ENCODE peak calls at places on chromosomes 13 and 19, in ten cellular contexts. One of them, this sample, is unnamed.

GRCh38 chr13:51015973-51016372 is 95.1 kb downstream of the C13orf42 start:
- DNase-seq in lower lobe of right lung: no peak
- DNase-seq in GM23338: no peak
- DNase-seq in EL: no peak
- DNase-seq in NCI-H2171: no peak
- DNase-seq in A549: no peak
- DNase-seq in T-helper 9 cell: no peak
- DNase-seq in neural crest cell: no peak
- DNase-seq in stimulated activated CD8-positive, alpha-beta memory T cell treated with anti-CD3 and anti-CD28 coated beads, Interleukin-15, amount 100 ng/mL, for 24 hours: no peak
- DNase-seq in EH: no peak
- DNase-seq in this sample: no peak

GRCh38 chr13:81393686-81394085 is 1052.8 kb upstream of the SPRY2 start:
- DNase-seq in NCI-H2171: no peak
- DNase-seq in lower lobe of right lung: no peak
- DNase-seq in EH: no peak
- DNase-seq in stimulated activated CD8-positive, alpha-beta memory T cell treated with anti-CD3 and anti-CD28 coated beads, Interleukin-15, amount 100 ng/mL, for 24 hours: no peak
- DNase-seq in T-helper 9 cell: no peak
- DNase-seq in A549: no peak
- DNase-seq in EL: no peak
- DNase-seq in GM23338: peak
- DNase-seq in neural crest cell: no peak
- DNase-seq in this sample: no peak

GRCh38 chr19:47765522-47766358 is 12.8 kb upstream of the SELENOW start:
- DNase-seq in NCI-H2171: no peak
- DNase-seq in T-helper 9 cell: peak
- DNase-seq in A549: peak
- DNase-seq in EL: peak
- DNase-seq in EH: peak
- DNase-seq in neural crest cell: peak
- DNase-seq in stimulated activated CD8-positive, alpha-beta memory T cell treated with anti-CD3 and anti-CD28 coated beads, Interleukin-15, amount 100 ng/mL, for 24 hours: no peak
- DNase-seq in GM23338: peak
- DNase-seq in lower lobe of right lung: peak
- DNase-seq in this sample: peak

GRCh38 chr19:46173886-46174475 is 25.9 kb downstream of the IGFL2 start:
- DNase-seq in EL: no peak
- DNase-seq in lower lobe of right lung: no peak
- DNase-seq in GM23338: peak
- DNase-seq in neural crest cell: no peak
- DNase-seq in A549: no peak
- DNase-seq in stimulated activated CD8-positive, alpha-beta memory T cell treated with anti-CD3 and anti-CD28 coated beads, Interleukin-15, amount 100 ng/mL, for 24 hours: no peak
- DNase-seq in EH: no peak
- DNase-seq in NCI-H2171: no peak
- DNase-seq in T-helper 9 cell: no peak
- DNase-seq in this sample: no peak

GRCh38 chr19:29677001-29677781 is 11.9 kb downstream of the PLEKHF1 start:
- DNase-seq in EL: no peak
- DNase-seq in NCI-H2171: no peak
- DNase-seq in EH: no peak
- DNase-seq in GM23338: peak
- DNase-seq in stimulated activated CD8-positive, alpha-beta memory T cell treated with anti-CD3 and anti-CD28 coated beads, Interleukin-15, amount 100 ng/mL, for 24 hours: no peak
- DNase-seq in neural crest cell: no peak
- DNase-seq in lower lobe of right lung: no peak
- DNase-seq in A549: no peak
- DNase-seq in T-helper 9 cell: no peak
- DNase-seq in this sample: no peak

GRCh38 chr19:28964500-28964899 is 248.5 kb downstream of the UQCRFS1 start:
- DNase-seq in GM23338: no peak
- DNase-seq in EH: no peak
- DNase-seq in lower lobe of right lung: no peak
- DNase-seq in stimulated activated CD8-positive, alpha-beta memory T cell treated with anti-CD3 and anti-CD28 coated beads, Interleukin-15, amount 100 ng/mL, for 24 hours: no peak
- DNase-seq in EL: no peak
- DNase-seq in NCI-H2171: no peak
- DNase-seq in T-helper 9 cell: no peak
- DNase-seq in neural crest cell: no peak
- DNase-seq in A549: no peak
- DNase-seq in this sample: no peak

GRCh38 chr19:39408392-39409206 is 2.0 kb downstream of the ZFP36 start:
- DNase-seq in EH: peak
- DNase-seq in neural crest cell: no peak
- DNase-seq in stimulated activated CD8-positive, alpha-beta memory T cell treated with anti-CD3 and anti-CD28 coated beads, Interleukin-15, amount 100 ng/mL, for 24 hours: no peak
- DNase-seq in T-helper 9 cell: peak
- DNase-seq in GM23338: no peak
- DNase-seq in A549: peak
- DNase-seq in lower lobe of right lung: no peak
- DNase-seq in NCI-H2171: peak
- DNase-seq in EL: peak
- DNase-seq in this sample: peak

GRCh38 chr19:12205296-12205695 is 42.4 kb downstream of the ZNF136 start:
- DNase-seq in stimulated activated CD8-positive, alpha-beta memory T cell treated with anti-CD3 and anti-CD28 coated beads, Interleukin-15, amount 100 ng/mL, for 24 hours: no peak
- DNase-seq in GM23338: no peak
- DNase-seq in neural crest cell: no peak
- DNase-seq in NCI-H2171: no peak
- DNase-seq in EH: no peak
- DNase-seq in A549: no peak
- DNase-seq in T-helper 9 cell: no peak
- DNase-seq in lower lobe of right lung: no peak
- DNase-seq in EL: no peak
- DNase-seq in this sample: no peak

GRCh38 chr13:104837756-104838155 is 1697.7 kb downstream of the EFNB2 start:
- DNase-seq in EL: no peak
- DNase-seq in A549: no peak
- DNase-seq in GM23338: no peak
- DNase-seq in stimulated activated CD8-positive, alpha-beta memory T cell treated with anti-CD3 and anti-CD28 coated beads, Interleukin-15, amount 100 ng/mL, for 24 hours: no peak
- DNase-seq in T-helper 9 cell: no peak
- DNase-seq in lower lobe of right lung: no peak
- DNase-seq in NCI-H2171: peak
- DNase-seq in EH: no peak
- DNase-seq in neural crest cell: no peak
- DNase-seq in this sample: no peak

GRCh38 chr19:19595171-19595701 is 23.3 kb downstream of the PBX4 start:
- DNase-seq in T-helper 9 cell: no peak
- DNase-seq in NCI-H2171: no peak
- DNase-seq in neural crest cell: no peak
- DNase-seq in EL: peak
- DNase-seq in A549: no peak
- DNase-seq in GM23338: no peak
- DNase-seq in lower lobe of right lung: peak
- DNase-seq in EH: peak
- DNase-seq in stimulated activated CD8-positive, alpha-beta memory T cell treated with anti-CD3 and anti-CD28 coated beads, Interleukin-15, amount 100 ng/mL, for 24 hours: no peak
- DNase-seq in this sample: no peak

GRCh38 chr13:41609828-41610227 is 152.5 kb downstream of the RGCC start:
- DNase-seq in lower lobe of right lung: no peak
- DNase-seq in neural crest cell: no peak
- DNase-seq in T-helper 9 cell: no peak
- DNase-seq in EL: no peak
- DNase-seq in stimulated activated CD8-positive, alpha-beta memory T cell treated with anti-CD3 and anti-CD28 coated beads, Interleukin-15, amount 100 ng/mL, for 24 hours: no peak
- DNase-seq in NCI-H2171: no peak
- DNase-seq in EH: no peak
- DNase-seq in A549: no peak
- DNase-seq in GM23338: no peak
- DNase-seq in this sample: no peak

GRCh38 chr13:29847501-29847983 is 2.9 kb downstream of the UBL3 start:
- DNase-seq in NCI-H2171: no peak
- DNase-seq in GM23338: no peak
- DNase-seq in A549: peak
- DNase-seq in lower lobe of right lung: no peak
- DNase-seq in EH: peak
- DNase-seq in neural crest cell: peak
- DNase-seq in stimulated activated CD8-positive, alpha-beta memory T cell treated with anti-CD3 and anti-CD28 coated beads, Interleukin-15, amount 100 ng/mL, for 24 hours: no peak
- DNase-seq in EL: peak
- DNase-seq in T-helper 9 cell: no peak
- DNase-seq in this sample: no peak

GRCh38 chr13:32165791-32166190 is 134.2 kb downstream of the FRY start:
- DNase-seq in GM23338: no peak
- DNase-seq in A549: no peak
- DNase-seq in NCI-H2171: no peak
- DNase-seq in T-helper 9 cell: no peak
- DNase-seq in neural crest cell: no peak
- DNase-seq in EH: no peak
- DNase-seq in stimulated activated CD8-positive, alpha-beta memory T cell treated with anti-CD3 and anti-CD28 coated beads, Interleukin-15, amount 100 ng/mL, for 24 hours: no peak
- DNase-seq in EL: no peak
- DNase-seq in lower lobe of right lung: peak
- DNase-seq in this sample: no peak

GRCh38 chr13:72851678-72852014 is 69.7 kb downstream of the PIBF1 start:
- DNase-seq in stimulated activated CD8-positive, alpha-beta memory T cell treated with anti-CD3 and anti-CD28 coated beads, Interleukin-15, amount 100 ng/mL, for 24 hours: no peak
- DNase-seq in EH: no peak
- DNase-seq in A549: no peak
- DNase-seq in lower lobe of right lung: no peak
- DNase-seq in NCI-H2171: no peak
- DNase-seq in EL: no peak
- DNase-seq in neural crest cell: no peak
- DNase-seq in T-helper 9 cell: no peak
- DNase-seq in GM23338: no peak
- DNase-seq in this sample: no peak

GRCh38 chr19:4328243-4328990 is 10.2 kb downstream of the STAP2 start:
- DNase-seq in EL: peak
- DNase-seq in stimulated activated CD8-positive, alpha-beta memory T cell treated with anti-CD3 and anti-CD28 coated beads, Interleukin-15, amount 100 ng/mL, for 24 hours: peak
- DNase-seq in T-helper 9 cell: peak
- DNase-seq in NCI-H2171: peak
- DNase-seq in A549: peak
- DNase-seq in GM23338: peak
- DNase-seq in EH: peak
- DNase-seq in lower lobe of right lung: peak
- DNase-seq in neural crest cell: peak
- DNase-seq in this sample: peak

GRCh38 chr13:66675620-66676019 is 554.5 kb downstream of the PCDH9 start:
- DNase-seq in stimulated activated CD8-positive, alpha-beta memory T cell treated with anti-CD3 and anti-CD28 coated beads, Interleukin-15, amount 100 ng/mL, for 24 hours: no peak
- DNase-seq in lower lobe of right lung: no peak
- DNase-seq in EL: no peak
- DNase-seq in GM23338: no peak
- DNase-seq in A549: peak
- DNase-seq in EH: no peak
- DNase-seq in NCI-H2171: no peak
- DNase-seq in neural crest cell: no peak
- DNase-seq in T-helper 9 cell: no peak
- DNase-seq in this sample: no peak

GRCh38 chr19:39401549-39402416 is 4.9 kb upstream of the ZFP36 start:
- DNase-seq in lower lobe of right lung: peak
- DNase-seq in GM23338: no peak
- DNase-seq in stimulated activated CD8-positive, alpha-beta memory T cell treated with anti-CD3 and anti-CD28 coated beads, Interleukin-15, amount 100 ng/mL, for 24 hours: peak
- DNase-seq in EL: peak
- DNase-seq in A549: peak
- DNase-seq in EH: peak
- DNase-seq in T-helper 9 cell: peak
- DNase-seq in NCI-H2171: no peak
- DNase-seq in neural crest cell: no peak
- DNase-seq in this sample: peak

GRCh38 chr19:55173717-55174409 is 6.2 kb downstream of the SYT5 start:
- DNase-seq in neural crest cell: peak
- DNase-seq in EH: peak
- DNase-seq in A549: peak
- DNase-seq in lower lobe of right lung: no peak
- DNase-seq in GM23338: peak
- DNase-seq in stimulated activated CD8-positive, alpha-beta memory T cell treated with anti-CD3 and anti-CD28 coated beads, Interleukin-15, amount 100 ng/mL, for 24 hours: no peak
- DNase-seq in NCI-H2171: peak
- DNase-seq in EL: peak
- DNase-seq in T-helper 9 cell: no peak
- DNase-seq in this sample: peak

GRCh38 chr13:102816633-102817032 is 17.7 kb downstream of the BIVM start:
- DNase-seq in A549: no peak
- DNase-seq in lower lobe of right lung: no peak
- DNase-seq in GM23338: no peak
- DNase-seq in T-helper 9 cell: no peak
- DNase-seq in stimulated activated CD8-positive, alpha-beta memory T cell treated with anti-CD3 and anti-CD28 coated beads, Interleukin-15, amount 100 ng/mL, for 24 hours: no peak
- DNase-seq in EH: no peak
- DNase-seq in EL: no peak
- DNase-seq in neural crest cell: no peak
- DNase-seq in NCI-H2171: no peak
- DNase-seq in this sample: no peak

GRCh38 chr19:12937243-12938053 is 961 bp upstream of the CALR start:
- DNase-seq in stimulated activated CD8-positive, alpha-beta memory T cell treated with anti-CD3 and anti-CD28 coated beads, Interleukin-15, amount 100 ng/mL, for 24 hours: no peak
- DNase-seq in NCI-H2171: peak
- DNase-seq in T-helper 9 cell: no peak
- DNase-seq in lower lobe of right lung: no peak
- DNase-seq in A549: peak
- DNase-seq in GM23338: peak
- DNase-seq in neural crest cell: peak
- DNase-seq in EH: no peak
- DNase-seq in EL: peak
- DNase-seq in this sample: no peak

GRCh38 chr19:10761443-10762242 is 43.8 kb downstream of the DNM2 start:
- DNase-seq in T-helper 9 cell: no peak
- DNase-seq in NCI-H2171: no peak
- DNase-seq in EH: no peak
- DNase-seq in EL: no peak
- DNase-seq in neural crest cell: no peak
- DNase-seq in stimulated activated CD8-positive, alpha-beta memory T cell treated with anti-CD3 and anti-CD28 coated beads, Interleukin-15, amount 100 ng/mL, for 24 hours: no peak
- DNase-seq in lower lobe of right lung: no peak
- DNase-seq in GM23338: peak
- DNase-seq in A549: no peak
- DNase-seq in this sample: no peak

GRCh38 chr19:39506944-39507714 is 7.8 kb upstream of the SELENOV start:
- DNase-seq in GM23338: peak
- DNase-seq in EL: peak
- DNase-seq in EH: peak
- DNase-seq in neural crest cell: peak
- DNase-seq in A549: peak
- DNase-seq in lower lobe of right lung: no peak
- DNase-seq in T-helper 9 cell: no peak
- DNase-seq in NCI-H2171: peak
- DNase-seq in stimulated activated CD8-positive, alpha-beta memory T cell treated with anti-CD3 and anti-CD28 coated beads, Interleukin-15, amount 100 ng/mL, for 24 hours: peak
- DNase-seq in this sample: peak

GRCh38 chr13:52599853-52600603 is 42.2 kb upstream of the HNRNPA1L2 start:
- DNase-seq in lower lobe of right lung: no peak
- DNase-seq in EH: peak
- DNase-seq in GM23338: peak
- DNase-seq in stimulated activated CD8-positive, alpha-beta memory T cell treated with anti-CD3 and anti-CD28 coated beads, Interleukin-15, amount 100 ng/mL, for 24 hours: no peak
- DNase-seq in A549: no peak
- DNase-seq in EL: peak
- DNase-seq in T-helper 9 cell: no peak
- DNase-seq in NCI-H2171: peak
- DNase-seq in neural crest cell: peak
- DNase-seq in this sample: no peak

GRCh38 chr19:11507370-11508078 is 1.9 kb upstream of the ZNF653 start:
- DNase-seq in EH: no peak
- DNase-seq in lower lobe of right lung: no peak
- DNase-seq in EL: no peak
- DNase-seq in GM23338: no peak
- DNase-seq in A549: no peak
- DNase-seq in NCI-H2171: no peak
- DNase-seq in neural crest cell: no peak
- DNase-seq in T-helper 9 cell: no peak
- DNase-seq in stimulated activated CD8-positive, alpha-beta memory T cell treated with anti-CD3 and anti-CD28 coated beads, Interleukin-15, amount 100 ng/mL, for 24 hours: no peak
- DNase-seq in this sample: no peak

GRCh38 chr19:48999481-49000325 is 6.0 kb downstream of the RUVBL2 start:
- DNase-seq in EL: peak
- DNase-seq in stimulated activated CD8-positive, alpha-beta memory T cell treated with anti-CD3 and anti-CD28 coated beads, Interleukin-15, amount 100 ng/mL, for 24 hours: no peak
- DNase-seq in A549: peak
- DNase-seq in neural crest cell: peak
- DNase-seq in T-helper 9 cell: peak
- DNase-seq in GM23338: peak
- DNase-seq in NCI-H2171: no peak
- DNase-seq in EH: peak
- DNase-seq in lower lobe of right lung: peak
- DNase-seq in this sample: peak

GRCh38 chr19:20321139-20321656 is 154.2 kb downstream of the ZNF486 start:
- DNase-seq in EH: no peak
- DNase-seq in T-helper 9 cell: no peak
- DNase-seq in lower lobe of right lung: no peak
- DNase-seq in GM23338: no peak
- DNase-seq in EL: no peak
- DNase-seq in A549: no peak
- DNase-seq in neural crest cell: no peak
- DNase-seq in stimulated activated CD8-positive, alpha-beta memory T cell treated with anti-CD3 and anti-CD28 coated beads, Interleukin-15, amount 100 ng/mL, for 24 hours: no peak
- DNase-seq in NCI-H2171: no peak
- DNase-seq in this sample: no peak

GRCh38 chr13:23609414-23610186 is 39.4 kb downstream of the TNFRSF19 start:
- DNase-seq in EL: peak
- DNase-seq in neural crest cell: no peak
- DNase-seq in A549: no peak
- DNase-seq in T-helper 9 cell: no peak
- DNase-seq in GM23338: no peak
- DNase-seq in lower lobe of right lung: no peak
- DNase-seq in NCI-H2171: no peak
- DNase-seq in stimulated activated CD8-positive, alpha-beta memory T cell treated with anti-CD3 and anti-CD28 coated beads, Interleukin-15, amount 100 ng/mL, for 24 hours: no peak
- DNase-seq in EH: peak
- DNase-seq in this sample: no peak

GRCh38 chr19:14310055-14310454 is 71.2 kb upstream of the ADGRE5 start:
- DNase-seq in NCI-H2171: no peak
- DNase-seq in lower lobe of right lung: no peak
- DNase-seq in neural crest cell: no peak
- DNase-seq in A549: no peak
- DNase-seq in GM23338: no peak
- DNase-seq in EH: no peak
- DNase-seq in T-helper 9 cell: no peak
- DNase-seq in EL: no peak
- DNase-seq in stimulated activated CD8-positive, alpha-beta memory T cell treated with anti-CD3 and anti-CD28 coated beads, Interleukin-15, amount 100 ng/mL, for 24 hours: no peak
- DNase-seq in this sample: no peak

This sample was measured in effector CD8-positive, alpha-beta T cell.